ENCODE peak calls at places on chromosomes 3 and 15, in five cellular contexts. W is left ventricle myocardium inferior, P is IMR-90, N is right cardiac atrium, T is mammary epithelial cell. H is an unnamed sample.

GRCh38 chr3:19972056-19972455 is 25.2 kb downstream of the RAB5A start:
- DNase-seq in W (no peak), P (peak), N (no peak), T (peak), H (no peak)

GRCh38 chr15:97566957-97567356 is 393.5 kb upstream of the ARRDC4 start:
- DNase-seq in W (no peak), P (no peak), N (no peak), T (no peak), H (no peak)

GRCh38 chr3:108342829-108343478 is 46.6 kb downstream of the HHLA2 start:
- DNase-seq in W (no peak), P (peak), N (no peak), T (peak), H (no peak)

GRCh38 chr15:96381463-96381862 is 51.0 kb downstream of the NR2F2 start:
- DNase-seq in W (no peak), P (no peak), N (no peak), T (no peak), H (no peak)

GRCh38 chr3:17581421-17582080 is 160.9 kb downstream of the TBC1D5 start:
- DNase-seq in W (no peak), P (peak), N (no peak), T (peak), H (no peak)

GRCh38 chr3:78822741-78823140 is 945.1 kb downstream of the ROBO1 start:
- DNase-seq in W (no peak), P (no peak), N (no peak), T (no peak), H (no peak)

GRCh38 chr3:127389415-127389814 is 101.6 kb upstream of the PRR20G start:
- DNase-seq in W (peak), P (no peak), N (no peak), T (peak), H (no peak)

GRCh38 chr15:78007965-78008886 is 69.3 kb downstream of the TBC1D2B start:
- DNase-seq in W (peak), P (peak), N (peak), T (peak), H (peak)

GRCh38 chr3:39075910-39076309 is 24.1 kb downstream of the WDR48 start:
- DNase-seq in W (no peak), P (no peak), N (no peak), T (no peak), H (no peak)

GRCh38 chr3:84074767-84075166 is 884.0 kb upstream of the CADM2 start:
- DNase-seq in W (no peak), P (no peak), N (no peak), T (peak), H (no peak)

GRCh38 chr3:94050546-94050945 is 12.2 kb downstream of the DHFR2 start:
- DNase-seq in W (no peak), P (no peak), N (no peak), T (no peak), H (no peak)

GRCh38 chr3:121111914-121112612 is 204.1 kb downstream of the STXBP5L start:
- DNase-seq in W (no peak), P (no peak), N (no peak), T (no peak), H (no peak)

GRCh38 chr3:144221771-144222170 is 250.1 kb downstream of the DIPK2A start:
- DNase-seq in W (no peak), P (no peak), N (no peak), T (no peak), H (no peak)

GRCh38 chr15:66841953-66842681 is 140.1 kb downstream of the SMAD6 start:
- DNase-seq in W (peak), P (peak), N (peak), T (peak), H (peak)

GRCh38 chr15:82134426-82134825 is 88.6 kb upstream of the MEX3B start:
- DNase-seq in W (no peak), P (no peak), N (no peak), T (no peak), H (no peak)

GRCh38 chr3:114445233-114445632 is 151.4 kb downstream of the TIGIT start:
- DNase-seq in W (no peak), P (peak), N (no peak), T (no peak), H (no peak)

GRCh38 chr3:126983276-126983652 is 349 bp downstream of the PLXNA1 start:
- DNase-seq in W (no peak), P (no peak), N (peak), T (no peak), H (peak)

GRCh38 chr3:196868297-196868661 is 559 bp downstream of the SENP5 start:
- DNase-seq in W (peak), P (peak), N (no peak), T (no peak), H (no peak)

GRCh38 chr15:87224409-87224808 is 1032.1 kb downstream of the NTRK3 start:
- DNase-seq in W (no peak), P (no peak), N (no peak), T (no peak), H (no peak)

GRCh38 chr15:66622677-66623076 is 56.9 kb upstream of the LCTL start:
- DNase-seq in W (no peak), P (no peak), N (no peak), T (no peak), H (no peak)

GRCh38 chr3:58018892-58019291 is 10.7 kb downstream of the FLNB start:
- DNase-seq in W (no peak), P (no peak), N (no peak), T (no peak), H (no peak)

GRCh38 chr15:89648106-89649012 is 6.9 kb downstream of the KIF7 start:
- DNase-seq in W (no peak), P (no peak), N (no peak), T (no peak), H (peak)

GRCh38 chr15:65902373-65902772 is 33.1 kb downstream of the RAB11A start:
- DNase-seq in W (peak), P (peak), N (no peak), T (peak), H (no peak)

GRCh38 chr15:48720646-48721045 is 75.1 kb upstream of the FBN1 start:
- DNase-seq in W (no peak), P (no peak), N (no peak), T (no peak), H (no peak)

GRCh38 chr3:10432931-10433330 is 72.5 kb downstream of the ATP2B2 start:
- DNase-seq in W (no peak), P (peak), N (no peak), T (no peak), H (no peak)

GRCh38 chr3:13852638-13853009 is 27.2 kb downstream of the WNT7A start:
- DNase-seq in W (no peak), P (no peak), N (no peak), T (peak), H (no peak)

GRCh38 chr3:196793224-196793623 is 53.6 kb downstream of the PAK2 start:
- DNase-seq in W (no peak), P (peak), N (no peak), T (peak), H (no peak)

GRCh38 chr3:32817561-32818430 is at the start of gene TRIM71:
- DNase-seq in W (no peak), P (no peak), N (no peak), T (peak), H (no peak)

GRCh38 chr3:77188210-77188609 is 148.3 kb downstream of the ROBO2 start:
- DNase-seq in W (no peak), P (no peak), N (no peak), T (no peak), H (no peak)

DNA sequence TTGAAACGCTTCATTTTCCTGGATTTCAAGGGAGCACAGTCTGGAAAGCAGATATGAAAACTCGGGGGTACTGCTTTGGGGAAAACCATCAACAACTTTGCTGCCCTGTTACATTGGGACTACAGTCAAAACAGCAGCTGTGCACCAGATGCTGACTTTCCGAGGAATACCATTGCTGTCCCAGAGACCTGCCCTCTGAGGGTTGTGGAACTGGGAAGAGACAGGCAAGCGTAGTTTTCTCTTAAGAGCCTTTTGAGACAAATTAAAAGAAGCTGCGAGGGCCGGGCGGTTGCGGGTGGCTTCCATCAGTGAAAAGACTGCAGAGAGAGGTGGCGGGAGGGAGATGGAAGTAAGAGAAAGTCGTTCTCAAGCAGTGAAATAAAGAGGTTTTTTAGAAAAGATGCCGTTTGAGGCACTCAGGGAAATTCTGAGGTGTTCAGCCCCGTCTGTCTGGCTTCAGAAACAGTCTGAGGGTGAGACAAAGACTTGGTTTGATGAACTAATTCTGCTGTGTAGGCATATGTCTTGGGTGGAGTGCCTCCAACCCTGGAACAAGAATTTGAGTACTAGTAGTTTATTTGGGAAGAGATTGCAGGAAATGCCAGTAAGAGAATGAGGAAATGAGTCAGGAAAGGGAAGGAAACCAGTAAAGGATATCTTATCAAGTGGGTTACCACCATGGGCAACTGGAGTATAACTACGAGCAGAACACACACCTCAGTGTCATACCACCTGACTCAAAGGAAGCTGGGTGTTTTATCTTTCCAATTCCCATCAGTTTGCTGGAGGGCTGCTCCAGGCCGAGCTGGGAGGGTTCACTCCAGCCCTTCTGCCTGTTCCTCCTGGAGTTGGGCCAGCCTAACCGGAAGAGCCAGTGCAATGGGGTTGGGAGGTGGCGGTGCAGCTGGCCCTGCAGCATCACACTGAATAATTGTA is 75.1 kb downstream of the TGFBR2 start:
- DNase-seq in W (peak), P (peak), N (peak), T (no peak), H (peak)
- H3K4me3 ChIP-seq in W (no peak), P (no peak), N (no peak), T (no peak), H (no peak)

GRCh38 chr3:49780080-49780967 is 6.0 kb downstream of the IP6K1 start:
- DNase-seq in W (no peak), P (peak), N (no peak), T (no peak), H (no peak)
- H3K27ac ChIP-seq in W (no peak), P (peak), N (no peak), T (no peak), H (no peak)

DNA sequence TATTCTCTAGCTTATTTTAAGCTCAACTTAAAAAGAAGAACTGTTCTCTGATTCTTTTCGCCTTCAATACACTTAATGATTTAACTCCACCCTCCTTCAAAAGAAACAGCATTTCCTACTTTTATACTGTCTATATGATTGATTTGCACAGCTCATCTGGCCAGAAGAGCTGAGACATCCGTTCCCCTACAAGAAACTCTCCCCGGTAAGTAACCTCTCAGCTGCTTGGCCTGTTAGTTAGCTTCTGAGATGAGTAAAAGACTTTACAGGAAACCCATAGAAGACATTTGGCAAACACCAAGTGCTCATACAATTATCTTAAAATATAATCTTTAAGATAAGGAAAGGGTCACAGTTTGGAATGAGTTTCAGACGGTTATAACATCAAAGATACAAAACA is at the start of gene CCR5:
- DNase-seq in W (no peak), P (no peak), N (no peak), T (no peak), H (no peak)
- H3K4me3 ChIP-seq in W (no peak), P (no peak), N (no peak), T (no peak), H (no peak)

GRCh38 chr15:63190993-63191392 is 1.6 kb downstream of the RAB8B start:
- DNase-seq in W (no peak), P (no peak), N (no peak), T (no peak), H (no peak)

GRCh38 chr15:63191895-63192603 is 2.6 kb downstream of the RAB8B start:
- DNase-seq in W (no peak), P (no peak), N (no peak), T (no peak), H (no peak)

GRCh38 chr15:63194291-63194681 is 4.9 kb downstream of the RAB8B start:
- DNase-seq in W (no peak), P (no peak), N (no peak), T (no peak), H (no peak)

GRCh38 chr15:63189955-63190691 is 717 bp downstream of the RAB8B start:
- DNase-seq in W (no peak), P (no peak), N (no peak), T (no peak), H (no peak)

DNA sequence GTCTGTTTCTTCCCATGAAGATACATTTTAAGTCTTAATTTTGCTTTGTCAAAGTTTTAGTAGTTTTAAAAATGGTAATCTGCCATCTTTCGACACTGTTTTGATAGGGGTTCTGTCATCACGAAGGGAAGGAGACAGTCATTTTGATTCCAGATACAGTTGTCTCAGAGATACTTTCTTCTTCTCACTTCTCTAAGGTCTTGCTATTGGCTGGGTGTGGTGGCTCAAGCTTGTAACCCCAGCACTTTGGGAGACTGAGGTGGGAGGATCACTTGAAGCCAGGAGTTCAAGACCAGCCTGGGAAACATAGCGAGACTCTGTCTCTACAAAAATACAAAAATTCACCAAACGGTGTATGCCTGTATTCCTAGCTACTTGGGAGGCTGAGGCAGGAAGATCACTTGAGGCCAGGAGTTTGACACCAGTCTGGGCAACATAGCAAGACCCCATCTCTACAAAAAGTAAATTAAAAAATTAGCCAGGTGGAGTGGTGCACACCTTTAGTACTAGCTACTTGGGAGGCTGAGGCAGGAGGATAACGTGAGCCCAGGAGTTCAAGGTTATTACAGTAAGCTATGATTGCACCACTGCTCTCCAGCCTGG is 3.3 kb downstream of the RAB8B start:
- DNase-seq in W (no peak), P (no peak), N (no peak), T (no peak), H (no peak)
- H3K27ac ChIP-seq in W (no peak), P (no peak), N (no peak), T (no peak), H (no peak)

GRCh38 chr15:45376300-45376928 is 1.9 kb downstream of the GATM start:
- DNase-seq in W (no peak), P (no peak), N (no peak), T (no peak), H (no peak)
- H3K4me3 ChIP-seq in W (peak), P (no peak), N (no peak), T (no peak), H (no peak)

DNA sequence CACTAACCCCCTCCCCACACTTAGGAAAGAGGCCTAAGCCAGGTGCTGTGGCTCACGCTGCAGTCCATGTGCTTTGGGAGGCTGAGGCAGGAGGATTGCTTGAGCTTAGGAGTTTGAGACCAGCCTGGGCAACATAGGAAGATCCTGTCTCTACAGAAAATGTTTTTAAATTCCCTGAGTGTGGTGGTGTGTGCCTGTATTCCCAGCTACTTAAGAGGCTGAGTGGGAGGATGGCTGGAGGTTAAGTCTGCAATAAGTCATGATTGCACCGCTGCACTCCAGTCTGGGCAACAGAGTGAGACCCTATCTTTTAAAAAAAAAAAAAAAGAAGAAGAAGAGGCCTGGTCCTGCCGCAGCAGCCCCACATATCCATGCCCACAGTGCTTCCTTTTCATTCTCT is 27.7 kb upstream of the CLK3 start:
- DNase-seq in W (no peak), P (no peak), N (no peak), T (no peak), H (no peak)
- H3K27ac ChIP-seq in W (peak), P (no peak), N (no peak), T (peak), H (no peak)

DNA sequence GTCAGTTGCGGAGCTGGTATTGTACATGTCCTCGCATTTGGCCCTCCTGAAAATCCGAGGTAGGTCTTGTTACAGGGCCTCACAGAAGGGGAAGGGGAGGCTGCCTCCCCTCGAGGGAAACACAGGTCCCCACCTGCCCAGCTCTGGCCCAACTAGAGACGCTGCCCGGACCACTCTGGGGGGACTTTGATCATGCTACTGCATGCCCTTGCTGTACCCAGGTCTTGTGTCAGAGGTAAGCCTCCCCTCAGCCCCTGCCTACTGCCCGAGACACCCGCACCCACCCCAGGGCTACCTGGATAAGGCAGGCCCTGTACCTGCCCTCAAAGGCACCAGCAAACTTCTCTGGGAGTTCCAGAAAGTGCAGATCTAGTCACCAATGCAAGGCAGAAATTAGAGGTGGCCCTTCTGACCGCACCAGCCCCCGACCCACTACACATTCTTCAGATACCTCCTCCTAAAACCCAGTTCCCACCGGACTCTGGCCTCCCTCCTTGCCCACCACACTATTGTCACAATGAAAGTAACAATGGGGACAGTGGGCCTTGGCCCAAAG is 981 bp upstream of the SCAP start:
- DNase-seq in W (no peak), P (no peak), N (no peak), T (no peak), H (peak)
- H3K4me3 ChIP-seq in W (peak), P (no peak), N (peak), T (peak), H (peak)